ENCODE peak calls at places on chromosome 1, in six cellular contexts. S is stimulated activated CD4-positive, alpha-beta T cell treated with anti-CD3 and anti-CD28 coated beads, Interleukin-2, amount 100 ng/mL, for 24 hours; Q is NCI-H345; V is glutamatergic neuron; W is ELR; K is HL-60. J is an unnamed sample.

GRCh38 chr1:45730075-45730779 is 20.2 kb downstream of the IPP start:
- DNase-seq in V (no peak), W (no peak), K (no peak), S (no peak), Q (no peak), J (no peak)

GRCh38 chr1:21931171-21932093 is 5.7 kb downstream of the HSPG2 start:
- DNase-seq in K (no peak), S (no peak), Q (no peak), V (no peak), W (peak), J (no peak)

GRCh38 chr1:29779146-29779545 is 542.8 kb downstream of the PTPRU start:
- DNase-seq in K (no peak), W (no peak), S (no peak), V (no peak), Q (no peak), J (no peak)

GRCh38 chr1:193058529-193059281 is 455 bp downstream of the UCHL5 start:
- DNase-seq in V (peak), K (peak), S (peak), Q (peak), W (peak), J (peak)

GRCh38 chr1:156401681-156402081 is 32.7 kb downstream of the RHBG start:
- DNase-seq in W (no peak), Q (no peak), K (no peak), V (no peak), S (no peak), J (no peak)

GRCh38 chr1:46102769-46103476 is 29.5 kb downstream of the PIK3R3 start:
- DNase-seq in V (no peak), K (no peak), W (peak), Q (no peak), S (no peak), J (no peak)

GRCh38 chr1:30675761-30676160 is 47.6 kb downstream of the MATN1 start:
- DNase-seq in Q (no peak), K (peak), W (peak), S (no peak), V (no peak), J (no peak)

GRCh38 chr1:53392460-53392859 is 64.6 kb upstream of the LRP8 start:
- DNase-seq in W (no peak), S (no peak), Q (no peak), K (no peak), V (no peak), J (no peak)

GRCh38 chr1:206930210-206930798 is 8.6 kb upstream of the FCMR start:
- DNase-seq in K (no peak), Q (no peak), W (no peak), S (peak), V (no peak), J (peak)

GRCh38 chr1:198047913-198048312 is 108.9 kb upstream of the NEK7 start:
- DNase-seq in V (no peak), W (no peak), S (no peak), K (no peak), Q (no peak), J (no peak)

GRCh38 chr1:41870076-41870562 is 48.6 kb downstream of the HIVEP3 start:
- DNase-seq in Q (no peak), K (no peak), W (peak), S (no peak), V (no peak), J (no peak)

GRCh38 chr1:10631121-10631810 is 156.5 kb downstream of the PEX14 start:
- DNase-seq in W (no peak), V (peak), K (no peak), S (no peak), Q (no peak), J (no peak)

GRCh38 chr1:4944911-4945310 is 290.5 kb downstream of the AJAP1 start:
- DNase-seq in Q (no peak), W (no peak), K (no peak), V (no peak), S (no peak), J (no peak)

GRCh38 chr1:204465469-204466415 is 28.9 kb downstream of the PIK3C2B start:
- DNase-seq in S (no peak), Q (no peak), W (no peak), K (no peak), V (peak), J (peak)

GRCh38 chr1:54580856-54581550 is 33.0 kb downstream of the ACOT11 start:
- DNase-seq in S (no peak), K (no peak), Q (no peak), W (no peak), V (no peak), J (no peak)